ENCODE peak calls at places on chromosome 16, in ten cellular contexts. F is mesothelial cell of epicardium; C is amygdala; D is gastrocnemius medialis; Y is T-cell; K is nucleus accumbens; P is activated naive CD4-positive, alpha-beta T cell; W is prostate gland; A is stimulated activated CD8-positive, alpha-beta memory T cell treated with anti-CD3 and anti-CD28 coated beads, Interleukin-15, amount 100 ng/mL, for 4 hours; Q is LoVo. J is an unnamed sample.

GRCh38 chr16:10871157-10871991 is 5.6 kb upstream of the CIITA start:
- DNase-seq in P (no peak), F (no peak), W (peak), Y (peak), A (peak), K (no peak), D (no peak), Q (peak), C (no peak), J (no peak)

GRCh38 chr16:13435873-13436474 is 484.0 kb upstream of the ERCC4 start:
- DNase-seq in C (no peak), D (no peak), A (no peak), F (no peak), P (no peak), K (no peak), Q (no peak), W (no peak), Y (no peak), J (no peak)

GRCh38 chr16:55543470-55543869 is 23.0 kb upstream of the CAPNS2 start:
- DNase-seq in A (no peak), Q (peak), D (no peak), P (no peak), K (no peak), F (no peak), C (no peak), Y (no peak), W (no peak), J (peak)

GRCh38 chr16:84973226-84973625 is 38.1 kb downstream of the ZDHHC7 start:
- DNase-seq in K (no peak), C (no peak), Q (no peak), Y (no peak), A (no peak), D (no peak), F (no peak), W (no peak), P (no peak), J (no peak)

GRCh38 chr16:4664538-4665418 is 28.6 kb upstream of the NUDT16L1 start:
- DNase-seq in W (no peak), A (peak), D (no peak), K (no peak), P (no peak), C (no peak), Y (peak), Q (no peak), F (no peak), J (no peak)

GRCh38 chr16:1899641-1900451 is 18.4 kb downstream of the HS3ST6 start:
- DNase-seq in K (no peak), Q (no peak), D (no peak), A (no peak), C (no peak), W (peak), F (no peak), P (no peak), Y (no peak), J (peak)

GRCh38 chr16:27649021-27649420 is 99.1 kb downstream of the KATNIP start:
- DNase-seq in P (no peak), D (no peak), A (no peak), W (no peak), C (no peak), Q (no peak), F (no peak), K (no peak), Y (no peak), J (no peak)

GRCh38 chr16:1533443-1533951 is at the start of gene TMEM204:
- DNase-seq in Y (peak), C (no peak), P (no peak), W (no peak), D (peak), Q (no peak), A (no peak), K (no peak), F (no peak), J (no peak)

GRCh38 chr16:21244798-21245197 is 11.3 kb downstream of the ANKS4B start:
- DNase-seq in A (no peak), C (no peak), P (no peak), K (no peak), F (no peak), Y (no peak), D (no peak), W (no peak), Q (no peak), J (no peak)

GRCh38 chr16:47142469-47143328 is 1.0 kb downstream of the NETO2 start:
- DNase-seq in Q (peak), C (peak), Y (peak), K (peak), F (no peak), A (no peak), W (no peak), D (no peak), P (no peak), J (no peak)

GRCh38 chr16:725463-726187 is 618 bp downstream of the CCDC78 start:
- DNase-seq in Q (no peak), C (no peak), K (no peak), F (no peak), W (no peak), Y (no peak), A (no peak), P (no peak), D (no peak), J (no peak)

GRCh38 chr16:80274576-80275191 is 266.1 kb upstream of the DYNLRB2 start:
- DNase-seq in Y (no peak), C (no peak), P (no peak), A (no peak), F (no peak), W (no peak), Q (no peak), D (no peak), K (no peak), J (no peak)

J was measured in LNCaP clone FGC.